ENCODE peak calls at places on chromosome 16, in five cellular contexts. One of them, this sample, is unnamed. For H3K36me3, the result is how much of the 10 kb centered on the place peaks cover.

GRCh38 chr16:67528222-67528869 is at the start of gene RIPOR1:
- DNase-seq in ascending aorta: peak
- DNase-seq in body of pancreas: peak
- DNase-seq in cardiac muscle cell: peak
- DNase-seq in H1: no peak
- DNase-seq in this sample: no peak

GRCh38 chr16:56371383-56371937 is 53.9 kb downstream of the AMFR start:
- DNase-seq in ascending aorta: no peak
- DNase-seq in cardiac muscle cell: no peak
- DNase-seq in body of pancreas: no peak
- DNase-seq in H1: no peak
- DNase-seq in this sample: no peak

GRCh38 chr16:66250686-66251405 is 115.6 kb upstream of the CDH5 start:
- DNase-seq in ascending aorta: peak
- DNase-seq in H1: no peak
- DNase-seq in cardiac muscle cell: peak
- DNase-seq in body of pancreas: peak
- DNase-seq in this sample: no peak

GRCh38 chr16:48499822-48500440 is 110.0 kb downstream of the N4BP1 start:
- DNase-seq in body of pancreas: peak
- DNase-seq in ascending aorta: peak
- DNase-seq in H1: no peak
- DNase-seq in cardiac muscle cell: peak
- DNase-seq in this sample: no peak

GRCh38 chr16:11094075-11094593 is 149.8 kb downstream of the CLEC16A start:
- DNase-seq in body of pancreas: no peak
- DNase-seq in cardiac muscle cell: peak
- DNase-seq in H1: no peak
- DNase-seq in ascending aorta: no peak
- DNase-seq in this sample: peak

GRCh38 chr16:23771027-23771426 is 16.2 kb downstream of the CHP2 start:
- DNase-seq in body of pancreas: no peak
- DNase-seq in ascending aorta: no peak
- DNase-seq in cardiac muscle cell: no peak
- DNase-seq in H1: no peak
- DNase-seq in this sample: no peak

GRCh38 chr16:3595521-3596021 is 15.8 kb downstream of the SLX4 start:
- DNase-seq in body of pancreas: no peak
- DNase-seq in ascending aorta: no peak
- DNase-seq in H1: no peak
- DNase-seq in cardiac muscle cell: no peak
- DNase-seq in this sample: no peak

GRCh38 chr16:11326084-11326736 is 19.0 kb upstream of the RMI2 start:
- DNase-seq in H1: no peak
- DNase-seq in body of pancreas: no peak
- DNase-seq in cardiac muscle cell: no peak
- DNase-seq in ascending aorta: no peak
- DNase-seq in this sample: no peak

GRCh38 chr16:29816694-29817441 is 916 bp downstream of the PAGR1 start:
- DNase-seq in cardiac muscle cell: peak
- DNase-seq in ascending aorta: peak
- DNase-seq in H1: no peak
- DNase-seq in body of pancreas: peak
- DNase-seq in this sample: no peak

GRCh38 chr16:70749681-70750601 is 51.0 kb downstream of the VAC14 start:
- DNase-seq in H1: no peak
- DNase-seq in ascending aorta: no peak
- DNase-seq in cardiac muscle cell: peak
- DNase-seq in body of pancreas: peak
- DNase-seq in this sample: no peak

GRCh38 chr16:66491716-66492064 is 58.2 kb downstream of the TK2 start:
- DNase-seq in body of pancreas: no peak
- DNase-seq in H1: no peak
- DNase-seq in cardiac muscle cell: no peak
- DNase-seq in ascending aorta: peak
- DNase-seq in this sample: no peak

GRCh38 chr16:546909-547770 is 13.1 kb upstream of the PRR35 start:
- DNase-seq in ascending aorta: no peak
- DNase-seq in body of pancreas: peak
- DNase-seq in cardiac muscle cell: peak
- DNase-seq in H1: no peak
- DNase-seq in this sample: no peak

GRCh38 chr16:11308493-11309283 is 27.6 kb upstream of the PRM1 start:
- DNase-seq in H1: no peak
- DNase-seq in cardiac muscle cell: no peak
- DNase-seq in ascending aorta: no peak
- DNase-seq in body of pancreas: no peak
- DNase-seq in this sample: no peak

GRCh38 chr16:287298-287811 is 4.4 kb downstream of the PDIA2 start:
- DNase-seq in ascending aorta: no peak
- DNase-seq in body of pancreas: peak
- DNase-seq in cardiac muscle cell: no peak
- DNase-seq in H1: no peak
- DNase-seq in this sample: no peak

GRCh38 chr16:11067266-11067665 is 122.9 kb downstream of the CLEC16A start:
- DNase-seq in ascending aorta: no peak
- DNase-seq in cardiac muscle cell: no peak
- DNase-seq in H1: no peak
- DNase-seq in body of pancreas: no peak
- DNase-seq in this sample: no peak

GRCh38 chr16:75317101-75317522 is 65.7 kb upstream of the BCAR1 start:
- DNase-seq in body of pancreas: no peak
- DNase-seq in cardiac muscle cell: peak
- DNase-seq in H1: no peak
- DNase-seq in ascending aorta: no peak
- DNase-seq in this sample: no peak

GRCh38 chr16:49590166-49590871 is 216.7 kb downstream of the C16orf78 start:
- DNase-seq in body of pancreas: no peak
- DNase-seq in cardiac muscle cell: no peak
- DNase-seq in H1: no peak
- DNase-seq in ascending aorta: peak
- DNase-seq in this sample: no peak

GRCh38 chr16:86725401-86725800 is 147.1 kb downstream of the FOXL1 start:
- DNase-seq in cardiac muscle cell: no peak
- DNase-seq in body of pancreas: no peak
- DNase-seq in ascending aorta: no peak
- DNase-seq in H1: no peak
- DNase-seq in this sample: no peak

GRCh38 chr16:66553223-66553622 is 847 bp downstream of the CKLF start:
- DNase-seq in body of pancreas: no peak
- DNase-seq in H1: no peak
- DNase-seq in cardiac muscle cell: no peak
- DNase-seq in ascending aorta: no peak
- DNase-seq in this sample: no peak

GRCh38 chr16:65068151-65068740 is 53.6 kb downstream of the CDH11 start:
- DNase-seq in H1: no peak
- DNase-seq in body of pancreas: no peak
- DNase-seq in cardiac muscle cell: peak
- DNase-seq in ascending aorta: no peak
- DNase-seq in this sample: no peak

GRCh38 chr16:87628246-87628923 is 26.1 kb downstream of the JPH3 start:
- DNase-seq in ascending aorta: no peak
- DNase-seq in H1: no peak
- DNase-seq in cardiac muscle cell: no peak
- DNase-seq in body of pancreas: no peak
- DNase-seq in this sample: no peak

GRCh38 chr16:66604376-66605176 is at the start of gene CMTM3:
- DNase-seq in cardiac muscle cell: peak
- DNase-seq in ascending aorta: peak
- DNase-seq in H1: no peak
- DNase-seq in body of pancreas: peak
- DNase-seq in this sample: no peak

GRCh38 chr16:80932725-80933124 is 74.0 kb downstream of the CMC2 start:
- DNase-seq in ascending aorta: peak
- DNase-seq in body of pancreas: peak
- DNase-seq in H1: no peak
- DNase-seq in cardiac muscle cell: peak
- DNase-seq in this sample: no peak

GRCh38 chr16:65122974-65123845 is 1.3 kb upstream of the CDH11 start:
- DNase-seq in cardiac muscle cell: peak
- DNase-seq in H1: no peak
- DNase-seq in body of pancreas: peak
- DNase-seq in ascending aorta: peak
- DNase-seq in this sample: no peak

GRCh38 chr16:56193951-56194726 is 2.9 kb downstream of the GNAO1 start:
- DNase-seq in cardiac muscle cell: peak
- DNase-seq in body of pancreas: peak
- DNase-seq in H1: peak
- DNase-seq in ascending aorta: peak
- DNase-seq in this sample: no peak

GRCh38 chr16:55508941-55509920 is at the start of gene LPCAT2:
- DNase-seq in body of pancreas: peak
- DNase-seq in ascending aorta: peak
- DNase-seq in cardiac muscle cell: peak
- DNase-seq in H1: peak
- DNase-seq in this sample: no peak

GRCh38 chr16:66481943-66482390 is 54.9 kb downstream of the BEAN1 start:
- DNase-seq in ascending aorta: peak
- DNase-seq in cardiac muscle cell: no peak
- DNase-seq in body of pancreas: no peak
- DNase-seq in H1: no peak
- DNase-seq in this sample: no peak

GRCh38 chr16:51110618-51111234 is 40.3 kb downstream of the SALL1 start:
- DNase-seq in H1: no peak
- DNase-seq in body of pancreas: no peak
- DNase-seq in cardiac muscle cell: no peak
- DNase-seq in ascending aorta: no peak
- DNase-seq in this sample: no peak

GRCh38 chr16:89898201-89898967 is 20.3 kb upstream of the MC1R start:
- DNase-seq in H1: no peak
- DNase-seq in body of pancreas: no peak
- DNase-seq in cardiac muscle cell: no peak
- DNase-seq in ascending aorta: no peak
- DNase-seq in this sample: no peak

GRCh38 chr16:27745348-27745747 is 195.4 kb downstream of the KATNIP start:
- DNase-seq in H1: no peak
- DNase-seq in body of pancreas: no peak
- DNase-seq in ascending aorta: no peak
- DNase-seq in cardiac muscle cell: peak
- DNase-seq in this sample: no peak

GRCh38 chr16:83335076-83335475 is 472.7 kb upstream of the HSBP1 start:
- DNase-seq in body of pancreas: no peak
- DNase-seq in cardiac muscle cell: no peak
- DNase-seq in ascending aorta: no peak
- DNase-seq in H1: no peak
- DNase-seq in this sample: no peak

GRCh38 chr16:65315004-65315398 is 193.1 kb upstream of the CDH11 start:
- DNase-seq in cardiac muscle cell: peak
- DNase-seq in H1: no peak
- DNase-seq in body of pancreas: peak
- DNase-seq in ascending aorta: peak
- DNase-seq in this sample: no peak

GRCh38 chr16:67181346-67181745 is 2.4 kb downstream of the MATCAP1 start:
- DNase-seq in cardiac muscle cell: peak
- DNase-seq in H1: no peak
- DNase-seq in ascending aorta: no peak
- DNase-seq in body of pancreas: peak
- DNase-seq in this sample: no peak

GRCh38 chr16:1941162-1941923 is 1.7 kb downstream of the MSRB1 start:
- DNase-seq in ascending aorta: no peak
- DNase-seq in H1: no peak
- DNase-seq in cardiac muscle cell: peak
- DNase-seq in body of pancreas: peak
- DNase-seq in this sample: no peak
- H3K27ac ChIP-seq in ascending aorta: peak
- H3K27ac ChIP-seq in H1: no peak
- H3K27ac ChIP-seq in cardiac muscle cell: no peak
- H3K27ac ChIP-seq in body of pancreas: peak
- H3K27ac ChIP-seq in this sample: no peak

GRCh38 chr16:88855736-88856121 is 1.0 kb downstream of the GALNS start:
- DNase-seq in ascending aorta: no peak
- DNase-seq in cardiac muscle cell: no peak
- DNase-seq in body of pancreas: no peak
- DNase-seq in H1: no peak
- DNase-seq in this sample: no peak
- H3K36me3 ChIP-seq in ascending aorta: under half
- H3K36me3 ChIP-seq in cardiac muscle cell: under half
- H3K36me3 ChIP-seq in body of pancreas: under half
- H3K36me3 ChIP-seq in H1: under half
- H3K36me3 ChIP-seq in this sample: under half

GRCh38 chr16:2206780-2207433 is 1.7 kb downstream of the MLST8 start:
- DNase-seq in ascending aorta: no peak
- DNase-seq in body of pancreas: no peak
- DNase-seq in H1: no peak
- DNase-seq in cardiac muscle cell: peak
- DNase-seq in this sample: no peak

GRCh38 chr16:2204727-2205103 is 539 bp upstream of the MLST8 start:
- DNase-seq in ascending aorta: no peak
- DNase-seq in cardiac muscle cell: no peak
- DNase-seq in H1: no peak
- DNase-seq in body of pancreas: no peak
- DNase-seq in this sample: no peak

GRCh38 chr16:2205967-2206313 is 686 bp downstream of the MLST8 start:
- DNase-seq in cardiac muscle cell: no peak
- DNase-seq in H1: no peak
- DNase-seq in body of pancreas: no peak
- DNase-seq in ascending aorta: no peak
- DNase-seq in this sample: no peak

GRCh38 chr16:2206420-2206779 is 1.1 kb downstream of the MLST8 start:
- DNase-seq in ascending aorta: no peak
- DNase-seq in cardiac muscle cell: no peak
- DNase-seq in H1: no peak
- DNase-seq in body of pancreas: no peak
- DNase-seq in this sample: no peak

DNA sequence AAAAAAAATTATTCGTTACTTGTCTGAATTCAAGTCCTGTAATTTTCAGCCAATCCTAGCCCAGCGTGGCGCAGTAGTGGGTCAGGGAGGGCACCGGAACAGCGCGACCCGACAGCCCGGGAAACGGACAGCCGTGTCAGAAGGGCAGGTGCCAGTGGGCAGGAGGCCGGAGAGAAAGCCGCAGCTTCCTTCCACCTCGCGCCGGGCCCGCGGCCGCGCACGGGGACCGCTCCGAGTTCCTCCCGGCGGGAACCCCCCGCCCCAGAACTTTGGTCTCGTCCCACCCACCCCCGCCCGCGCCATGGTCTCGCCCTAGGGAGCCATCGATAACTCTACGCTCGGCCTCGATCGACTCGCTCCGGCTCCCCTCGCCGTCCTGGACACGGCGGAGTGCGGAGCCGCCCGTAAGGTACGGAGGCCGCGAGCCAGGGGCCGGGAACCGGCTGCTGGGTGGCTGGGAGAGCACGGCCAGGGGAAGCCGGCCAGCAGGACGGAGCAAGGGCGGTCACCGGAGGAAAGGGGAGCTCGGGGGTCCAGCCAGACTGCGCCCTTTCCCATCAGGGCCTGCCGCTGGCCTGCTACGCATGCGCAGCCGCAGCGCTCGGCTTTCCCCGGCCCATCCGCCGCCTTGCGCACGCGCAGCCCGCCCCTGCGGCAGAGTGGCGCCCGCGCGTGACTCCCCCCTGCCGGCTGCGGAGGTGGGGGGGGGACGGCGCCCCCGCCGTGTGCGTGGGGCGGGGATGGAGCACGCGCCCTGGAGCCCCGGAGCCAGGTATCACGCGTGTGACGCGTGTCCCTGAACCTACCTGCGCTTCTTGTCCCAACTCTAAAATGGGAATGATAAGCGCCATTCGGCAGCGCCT is at the start of gene MLST8:
- DNase-seq in body of pancreas: peak
- DNase-seq in cardiac muscle cell: peak
- DNase-seq in H1: no peak
- DNase-seq in ascending aorta: peak
- DNase-seq in this sample: no peak
- TF ChIP-seq CTCF in body of pancreas: peak
- TF ChIP-seq CTCF in cardiac muscle cell: peak
- TF ChIP-seq CTCF in H1: no peak
- TF ChIP-seq CTCF in ascending aorta: peak
- TF ChIP-seq CTCF in this sample: peak

GRCh38 chr16:57837305-57838125 is 35.2 kb upstream of the KIFC3 start:
- DNase-seq in cardiac muscle cell: no peak
- DNase-seq in body of pancreas: no peak
- DNase-seq in H1: no peak
- DNase-seq in ascending aorta: no peak
- DNase-seq in this sample: no peak
- H3K27ac ChIP-seq in cardiac muscle cell: no peak
- H3K27ac ChIP-seq in body of pancreas: no peak
- H3K27ac ChIP-seq in H1: peak
- H3K27ac ChIP-seq in ascending aorta: no peak
- H3K27ac ChIP-seq in this sample: no peak

This sample was measured in keratinocyte.